ENCODE peak calls at places on chromosomes 13 and 19, in six cellular contexts. S, Y, D, O, Z and F are unnamed samples.

GRCh38 chr13:67557642-67558241 is 327.6 kb upstream of the PCDH9 start:
- DNase-seq in D (no peak), Y (no peak), Z (no peak), S (no peak), O (no peak), F (no peak)

GRCh38 chr13:97212540-97213146 is 9.5 kb upstream of the MBNL2 start:
- DNase-seq in S (peak), O (no peak), Y (no peak), Z (no peak), D (peak), F (peak)

GRCh38 chr13:23399254-23399796 is 34.2 kb downstream of the SACS start:
- DNase-seq in D (no peak), S (no peak), Z (no peak), O (no peak), Y (no peak), F (no peak)

GRCh38 chr13:41942462-41943094 is 18.3 kb downstream of the VWA8 start:
- DNase-seq in O (no peak), S (no peak), Y (no peak), Z (no peak), D (peak), F (no peak)

GRCh38 chr13:95641961-95642621 is 2.4 kb downstream of the DZIP1 start:
- DNase-seq in D (peak), Z (no peak), O (no peak), Y (no peak), S (peak), F (peak)

GRCh38 chr13:30829788-30830637 is 76.1 kb upstream of the MEDAG start:
- DNase-seq in Z (no peak), O (no peak), Y (no peak), D (no peak), S (no peak), F (no peak)

GRCh38 chr13:47190696-47191095 is 293.8 kb upstream of the HTR2A start:
- DNase-seq in O (no peak), Z (no peak), S (no peak), Y (no peak), D (no peak), F (no peak)

GRCh38 chr13:102182170-102182569 is 219.7 kb downstream of the FGF14 start:
- DNase-seq in S (no peak), D (no peak), O (no peak), Y (no peak), Z (no peak), F (no peak)

GRCh38 chr13:98055623-98056022 is 87.3 kb upstream of the FARP1 start:
- DNase-seq in S (no peak), D (no peak), O (no peak), Y (no peak), Z (no peak), F (no peak)

GRCh38 chr19:9039728-9040127 is 29.5 kb upstream of the MUC16 start:
- DNase-seq in O (no peak), Z (no peak), D (no peak), Y (no peak), S (no peak), F (no peak)

GRCh38 chr19:43759515-43759914 is 4.8 kb upstream of the SMG9 start:
- DNase-seq in O (peak), Z (peak), Y (peak), S (no peak), D (peak), F (no peak)

GRCh38 chr13:98514268-98514667 is 62.6 kb downstream of the STK24 start:
- DNase-seq in D (no peak), Y (no peak), Z (no peak), S (no peak), O (no peak), F (no peak)

GRCh38 chr19:40610396-40611064 is 9.4 kb downstream of the LTBP4 start:
- DNase-seq in O (no peak), Y (peak), D (no peak), Z (no peak), S (peak), F (peak)

GRCh38 chr19:18650048-18650435 is 13.2 kb downstream of the KLHL26 start:
- DNase-seq in Z (no peak), Y (no peak), S (no peak), O (no peak), D (peak), F (no peak)

GRCh38 chr13:66634384-66634783 is 595.8 kb downstream of the PCDH9 start:
- DNase-seq in D (no peak), Y (no peak), O (no peak), Z (no peak), S (no peak), F (no peak)

GRCh38 chr13:114118086-114118762 is 14.2 kb downstream of the RASA3 start:
- DNase-seq in Z (no peak), O (no peak), S (no peak), Y (no peak), D (no peak), F (no peak)

GRCh38 chr13:54676526-54677113 is 1648.0 kb downstream of the OLFM4 start:
- DNase-seq in S (no peak), Y (no peak), D (no peak), O (no peak), Z (no peak), F (no peak)

GRCh38 chr13:20980899-20981298 is 78.4 kb upstream of the XPO4 start:
- DNase-seq in Z (no peak), S (no peak), D (no peak), Y (no peak), O (no peak), F (no peak)

GRCh38 chr19:45103200-45103624 is 10.2 kb downstream of the PPP1R37 start:
- DNase-seq in O (no peak), D (no peak), Z (no peak), S (no peak), Y (no peak), F (no peak)

GRCh38 chr13:96710166-96710866 is 284.0 kb downstream of the OXGR1 start:
- DNase-seq in D (no peak), S (no peak), Y (no peak), Z (no peak), O (no peak), F (no peak)

GRCh38 chr19:46384396-46384795 is 29.0 kb downstream of the CCDC8 start:
- DNase-seq in Z (no peak), O (no peak), S (no peak), D (no peak), Y (no peak), F (no peak)

GRCh38 chr19:50039968-50040367 is 14.2 kb downstream of the ZNF473 start:
- DNase-seq in D (no peak), S (no peak), O (no peak), Y (no peak), Z (no peak), F (no peak)
- H3K4me3 ChIP-seq in D (no peak), S (no peak), O (no peak), Y (no peak), Z (no peak), F (no peak)

DNA sequence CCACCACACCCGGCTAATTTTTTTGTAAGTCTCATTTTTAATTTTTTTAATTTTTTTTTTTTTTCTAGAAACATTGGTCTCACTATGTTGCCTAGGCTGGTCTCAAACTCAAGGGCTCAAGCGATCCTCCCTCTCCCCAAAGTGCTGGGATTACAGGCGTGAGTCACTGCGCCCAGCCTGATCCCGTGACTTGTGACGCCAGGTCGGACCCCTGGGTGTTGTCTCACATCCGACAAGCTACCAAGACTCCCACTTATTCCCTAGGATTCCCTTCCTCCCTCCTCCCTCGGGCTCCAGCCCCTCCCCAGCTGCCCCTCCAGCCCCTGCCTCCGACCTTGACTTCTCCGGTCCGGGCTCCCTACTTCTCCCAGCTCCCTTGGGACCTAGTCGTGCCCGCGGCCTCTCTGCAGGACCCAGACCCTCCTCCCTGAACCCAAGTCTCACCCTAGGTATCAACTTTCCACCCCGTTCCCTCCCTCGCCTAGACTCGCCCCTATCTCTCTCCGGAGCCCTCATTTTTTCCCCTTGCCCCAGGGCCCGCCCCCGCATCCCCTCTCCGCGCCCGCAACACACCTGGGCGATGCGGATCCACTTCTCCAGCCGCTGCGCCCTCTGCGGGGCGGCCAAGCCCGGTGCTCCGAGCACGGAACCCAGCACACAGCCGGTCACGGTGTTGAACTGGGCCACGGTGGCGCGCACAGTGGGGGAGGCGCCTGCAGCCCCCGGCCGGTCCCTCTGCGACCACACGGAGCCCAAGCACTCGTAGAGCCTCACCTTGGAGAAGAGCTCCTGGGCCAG is 13.1 kb downstream of the RGL3 start:
- DNase-seq in D (no peak), S (no peak), Y (no peak), O (peak), Z (no peak), F (no peak)
- TF ChIP-seq POLR2AphosphoS5 in D (no peak), S (no peak), Y (no peak), O (no peak), Z (no peak), F (no peak)

DNA sequence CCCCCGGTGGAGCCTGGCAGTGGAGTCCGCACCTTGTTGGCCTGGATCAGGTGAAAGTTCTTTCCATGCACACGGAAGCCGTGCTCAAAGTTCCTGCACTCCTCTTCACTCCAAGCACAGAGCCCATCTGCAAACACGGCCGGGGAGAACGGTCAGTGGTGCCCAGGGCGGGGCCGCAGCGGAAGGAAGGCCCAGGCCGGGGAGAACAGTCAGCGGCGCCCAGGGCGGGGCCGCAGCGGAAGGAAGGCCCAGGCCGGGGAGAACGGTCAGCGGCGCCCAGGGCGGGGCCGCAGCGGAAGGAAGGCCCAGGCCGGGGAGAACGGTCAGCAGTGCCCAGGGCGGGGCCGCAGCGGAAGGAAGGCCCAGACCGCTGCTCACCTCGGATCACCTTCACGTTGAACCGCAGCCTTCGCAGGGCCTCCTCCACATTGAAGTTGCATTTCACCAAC is 20.6 kb upstream of the PLPP2 start:
- DNase-seq in Z (no peak), S (peak), Y (no peak), O (no peak), D (no peak), F (no peak)
- H3K4me3 ChIP-seq in Z (no peak), S (peak), Y (peak), O (no peak), D (peak), F (peak)

GRCh38 chr19:38565686-38566105 is 52.1 kb downstream of the MAP4K1 start:
- DNase-seq in D (no peak), Z (no peak), Y (no peak), O (no peak), S (no peak), F (no peak)

GRCh38 chr19:38563475-38563874 is 54.3 kb downstream of the MAP4K1 start:
- DNase-seq in D (no peak), S (no peak), O (no peak), Z (no peak), Y (no peak), F (no peak)

GRCh38 chr19:38562096-38562495 is 55.7 kb downstream of the MAP4K1 start:
- DNase-seq in Y (no peak), Z (no peak), D (no peak), S (no peak), O (no peak), F (no peak)

GRCh38 chr19:38561658-38562057 is 56.1 kb downstream of the MAP4K1 start:
- DNase-seq in D (no peak), O (no peak), Z (no peak), Y (no peak), S (no peak), F (no peak)

GRCh38 chr19:38564981-38565685 is 52.6 kb downstream of the MAP4K1 start:
- DNase-seq in D (no peak), Z (no peak), S (no peak), Y (no peak), O (no peak), F (no peak)
- TF ChIP-seq POLR2AphosphoS5 in D (no peak), Z (no peak), S (no peak), Y (no peak), O (no peak), F (no peak)

GRCh38 chr19:38838208-38838985 is 6.8 kb upstream of the ECH1 start:
- DNase-seq in D (no peak), S (peak), Z (peak), O (peak), Y (peak), F (no peak)
- H3K4me3 ChIP-seq in D (no peak), S (peak), Z (no peak), O (no peak), Y (no peak), F (no peak)

GRCh38 chr19:50427997-50428425 is 4.7 kb upstream of the MYBPC2 start:
- DNase-seq in S (peak), Z (no peak), D (peak), Y (peak), O (no peak), F (peak)
- TF ChIP-seq POLR2AphosphoS5 in S (peak), Z (no peak), D (no peak), Y (no peak), O (no peak), F (peak)

GRCh38 chr19:6034512-6034911 is 56.6 kb upstream of the RANBP3 start:
- DNase-seq in O (no peak), Y (no peak), D (no peak), Z (no peak), S (no peak), F (no peak)
- H3K4me3 ChIP-seq in O (no peak), Y (no peak), D (no peak), Z (no peak), S (no peak), F (no peak)

DNA sequence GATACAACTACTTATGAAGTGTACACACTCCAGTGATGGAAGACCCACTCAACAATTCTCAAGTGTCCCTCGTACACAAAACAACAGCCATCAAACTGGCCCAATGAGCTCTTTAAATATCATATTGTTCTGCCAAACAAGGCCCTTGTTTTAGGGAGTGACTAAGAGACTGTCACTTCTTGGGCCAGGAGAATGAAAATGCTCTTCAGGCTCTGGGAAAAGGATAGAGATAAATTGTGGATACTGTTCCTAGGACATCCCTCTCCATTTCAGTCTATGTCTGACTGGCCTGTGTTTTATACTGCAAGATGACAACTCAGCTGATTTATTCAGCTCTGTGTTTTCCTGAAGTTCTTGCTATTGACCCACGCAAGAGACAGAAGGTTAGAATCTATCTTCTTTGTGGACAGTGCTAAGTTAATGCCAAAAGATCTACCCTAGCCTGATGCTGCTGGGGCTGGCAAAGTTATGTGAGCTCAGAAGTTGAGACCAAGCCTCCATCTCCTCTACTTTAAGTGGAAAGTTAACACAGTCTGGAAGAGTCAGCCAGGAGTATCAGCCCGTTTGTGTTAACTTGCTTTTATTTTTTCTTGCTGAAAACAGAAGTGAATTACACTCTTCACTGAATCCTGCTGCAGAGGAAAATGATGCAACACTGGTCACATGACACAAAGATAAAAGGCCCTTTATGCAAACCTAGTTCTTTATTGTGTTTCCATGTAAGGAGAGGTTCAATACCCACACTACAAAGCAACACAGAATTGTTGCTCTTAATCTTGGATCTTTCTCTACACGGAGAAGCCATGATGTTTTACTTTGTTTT is 14.6 kb downstream of the FRY start:
- DNase-seq in D (peak), O (no peak), S (no peak), Z (no peak), Y (no peak), F (no peak)
- TF ChIP-seq POLR2AphosphoS5 in D (no peak), O (no peak), S (no peak), Z (no peak), Y (no peak), F (no peak)

GRCh38 chr13:111160648-111161047 is 45.5 kb downstream of the ARHGEF7 start:
- DNase-seq in O (no peak), S (no peak), Z (no peak), Y (no peak), D (no peak), F (no peak)
- H3K4me3 ChIP-seq in O (no peak), S (no peak), Z (no peak), Y (no peak), D (no peak), F (no peak)

DNA sequence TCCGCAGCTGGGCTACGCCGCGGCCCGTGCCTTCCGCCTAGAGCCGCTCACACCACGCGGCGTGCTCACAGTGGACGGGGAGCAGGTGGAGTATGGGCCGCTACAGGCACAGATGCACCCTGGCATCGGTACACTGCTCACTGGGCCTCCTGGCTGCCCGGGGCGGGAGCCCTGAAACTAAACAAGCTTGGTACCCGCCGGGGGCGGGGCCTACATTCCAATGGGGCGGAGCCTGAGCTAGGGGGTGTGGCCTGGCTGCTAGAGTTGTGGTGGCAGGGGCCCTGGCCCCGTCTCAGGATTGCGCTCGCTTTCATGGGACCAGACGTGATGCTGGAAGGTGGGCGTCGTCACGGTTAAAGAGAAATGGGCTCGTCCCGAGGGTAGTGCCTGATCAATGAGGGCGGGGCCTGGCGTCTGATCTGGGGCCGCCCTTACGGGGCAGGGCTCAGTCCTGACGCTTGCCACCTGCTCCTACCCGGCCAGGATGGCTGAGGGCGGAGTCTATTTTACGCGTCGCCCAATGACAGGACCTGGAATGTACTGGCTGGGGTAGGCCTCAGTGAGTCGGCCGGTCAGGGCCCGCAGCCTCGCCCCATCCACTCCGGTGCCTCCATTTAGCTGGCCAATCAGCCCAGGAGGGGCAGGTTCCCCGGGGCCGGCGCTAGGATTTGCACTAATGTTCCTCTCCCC is 7.4 kb downstream of the DBP start:
- DNase-seq in O (peak), D (peak), Y (no peak), S (peak), Z (peak), F (peak)
- TF ChIP-seq POLR2AphosphoS5 in O (no peak), D (peak), Y (peak), S (peak), Z (peak), F (peak)